ENCODE peak calls at places on chromosomes 5 and 9, in six cellular contexts. K, H, X, L, G and N are unnamed samples.

GRCh38 chr5:112401924-112402323 is 17.2 kb downstream of the EPB41L4A start:
- DNase-seq in G (no peak), K (no peak), X (no peak), H (no peak), L (no peak), N (no peak)

GRCh38 chr5:54589786-54590185 is 72.2 kb downstream of the SNX18 start:
- DNase-seq in X (no peak), G (no peak), H (no peak), L (no peak), K (no peak), N (no peak)

GRCh38 chr5:6574537-6574936 is 58.3 kb downstream of the NSUN2 start:
- DNase-seq in K (no peak), L (no peak), G (no peak), X (no peak), H (no peak), N (no peak)

GRCh38 chr5:55564716-55565115 is 30.0 kb upstream of the PLPP1 start:
- DNase-seq in X (no peak), H (no peak), G (no peak), K (no peak), L (no peak), N (no peak)

GRCh38 chr9:130659699-130660248 is 4.6 kb upstream of the PRDM12 start:
- DNase-seq in G (no peak), X (no peak), K (no peak), L (no peak), H (no peak), N (peak; percentile 81)

GRCh38 chr5:109035470-109035869 is 287.8 kb downstream of the FER start:
- DNase-seq in X (no peak), G (no peak), H (no peak), K (no peak), L (no peak), N (no peak)

GRCh38 chr5:89243611-89244010 is 360.6 kb upstream of the MEF2C start:
- DNase-seq in L (no peak), K (no peak), H (no peak), G (no peak), X (no peak), N (no peak)

GRCh38 chr5:159001247-159001646 is 98.5 kb downstream of the EBF1 start:
- DNase-seq in L (no peak), K (no peak), X (no peak), H (no peak), G (no peak), N (no peak)

GRCh38 chr5:77620404-77620803 is 18.1 kb downstream of the OTP start:
- DNase-seq in G (no peak), H (no peak), X (no peak), L (no peak), K (no peak), N (no peak)

GRCh38 chr9:132160802-132161742 is 786 bp upstream of the NTNG2 start:
- DNase-seq in G (no peak), L (no peak), X (no peak), H (peak; percentile 30), K (no peak), N (peak; percentile 86)

GRCh38 chr5:108773330-108773729 is 25.6 kb downstream of the FER start:
- DNase-seq in L (no peak), K (no peak), X (no peak), H (no peak), G (no peak), N (no peak)

GRCh38 chr9:123470991-123471770 is 115.2 kb downstream of the CRB2 start:
- DNase-seq in H (no peak), L (no peak), X (no peak), G (no peak), K (no peak), N (no peak)

GRCh38 chr9:20551835-20552234 is 70.5 kb downstream of the MLLT3 start:
- DNase-seq in G (no peak), X (no peak), H (no peak), L (no peak), K (no peak), N (no peak)

GRCh38 chr5:39426136-39426535 is 1.4 kb upstream of the DAB2 start:
- DNase-seq in L (no peak), H (no peak), G (no peak), X (no peak), K (no peak), N (no peak)

GRCh38 chr5:180910735-180911134 is 11.8 kb downstream of the BTNL8 start:
- DNase-seq in K (no peak), X (no peak), G (no peak), L (no peak), H (no peak), N (no peak)

GRCh38 chr5:157651623-157652376 is 438 bp downstream of the SOX30 start:
- DNase-seq in G (no peak), H (no peak), X (peak; percentile 64), K (no peak), L (no peak), N (peak; percentile 94)

GRCh38 chr5:179472641-179473040 is 77.7 kb upstream of the RUFY1 start:
- DNase-seq in L (no peak), G (no peak), X (no peak), K (no peak), H (no peak), N (no peak)

GRCh38 chr5:54146906-54147305 is 163.5 kb downstream of the ARL15 start:
- DNase-seq in K (no peak), L (no peak), X (no peak), G (no peak), H (no peak), N (no peak)

GRCh38 chr5:139863361-139863760 is 67.8 kb downstream of the PSD2 start:
- DNase-seq in G (no peak), X (peak; percentile 29), K (no peak), L (no peak), H (no peak), N (no peak)

GRCh38 chr5:78211052-78211451 is 83.4 kb downstream of the AP3B1 start:
- DNase-seq in G (no peak), X (no peak), K (no peak), H (no peak), L (peak; percentile 24), N (no peak)

GRCh38 chr5:22621084-22621483 is 232.1 kb downstream of the CDH12 start:
- DNase-seq in K (no peak), G (no peak), X (no peak), H (no peak), L (no peak), N (no peak)

GRCh38 chr5:82164109-82164956 is 113.8 kb downstream of the RPS23 start:
- DNase-seq in X (no peak), L (peak; percentile 64), G (no peak), H (peak; percentile 83), K (no peak), N (no peak)